ENCODE peak calls at places on chromosomes 13 and 19, in ten cellular contexts. B is HS-5; R is epithelial cell of esophagus; O is kidney tubule cell; J is HTR-8/SVneo; I is stimulated activated CD8-positive, alpha-beta memory T cell treated with anti-CD3 and anti-CD28 coated beads, Interleukin-7, amount 100 ng/mL, for 1 hour; W is mesendoderm; Q is fibroblast of pulmonary artery; H is NCI-H510A treated with DMSO at 0.1 percent for 48 hours; Z is psoas muscle. X is an unnamed sample.

GRCh38 chr13:106612688-106613087 is 44.8 kb upstream of the ARGLU1 start:
- DNase-seq in B (no peak), R (peak), O (no peak), J (no peak), I (no peak), W (no peak), Q (peak), H (no peak), Z (peak), X (peak)

GRCh38 chr13:25874907-25875306 is 176.9 kb downstream of the SHISA2 start:
- DNase-seq in B (no peak), R (no peak), O (no peak), J (no peak), I (peak), W (peak), Q (no peak), H (peak), Z (no peak), X (no peak)

GRCh38 chr13:106650690-106651205 is 82.8 kb upstream of the ARGLU1 start:
- DNase-seq in B (no peak), R (no peak), O (no peak), J (no peak), I (no peak), W (no peak), Q (no peak), H (no peak), Z (no peak), X (no peak)

GRCh38 chr19:15317392-15318011 is 14.8 kb downstream of the BRD4 start:
- DNase-seq in B (no peak), R (no peak), O (no peak), J (no peak), I (no peak), W (no peak), Q (peak), H (no peak), Z (no peak), X (no peak)

GRCh38 chr13:98892821-98893220 is 85.0 kb downstream of the DOCK9 start:
- DNase-seq in B (no peak), R (no peak), O (no peak), J (no peak), I (no peak), W (no peak), Q (no peak), H (no peak), Z (no peak), X (no peak)

GRCh38 chr13:104872153-104872552 is 1663.3 kb downstream of the EFNB2 start:
- DNase-seq in B (no peak), R (no peak), O (no peak), J (no peak), I (no peak), W (peak), Q (no peak), H (no peak), Z (no peak), X (no peak)

GRCh38 chr19:50362656-50363424 is 2.6 kb downstream of the NAPSA start:
- DNase-seq in B (no peak), R (peak), O (peak), J (no peak), I (no peak), W (no peak), Q (no peak), H (no peak), Z (no peak), X (peak)

GRCh38 chr13:78430166-78430791 is 173.1 kb downstream of the POU4F1 start:
- DNase-seq in B (no peak), R (no peak), O (no peak), J (no peak), I (no peak), W (peak), Q (no peak), H (no peak), Z (no peak), X (no peak)

GRCh38 chr13:75357576-75358295 is 124.2 kb downstream of the TBC1D4 start:
- DNase-seq in B (no peak), R (peak), O (peak), J (peak), I (peak), W (peak), Q (peak), H (no peak), Z (no peak), X (peak)

GRCh38 chr13:62846302-62846701 is 1430.7 kb upstream of the PCDH20 start:
- DNase-seq in B (no peak), R (peak), O (no peak), J (no peak), I (no peak), W (no peak), Q (peak), H (no peak), Z (no peak), X (no peak)

GRCh38 chr19:29422047-29422446 is 103.7 kb upstream of the VSTM2B start:
- DNase-seq in B (no peak), R (no peak), O (no peak), J (no peak), I (no peak), W (no peak), Q (no peak), H (no peak), Z (no peak), X (no peak)

GRCh38 chr13:102799544-102800144 is 725 bp downstream of the BIVM start:
- DNase-seq in B (no peak), R (no peak), O (peak), J (no peak), I (no peak), W (peak), Q (peak), H (no peak), Z (no peak), X (no peak)

GRCh38 chr13:91845612-91846011 is 447.2 kb downstream of the GPC5 start:
- DNase-seq in B (no peak), R (no peak), O (no peak), J (no peak), I (no peak), W (no peak), Q (no peak), H (no peak), Z (no peak), X (no peak)

GRCh38 chr13:40316301-40316700 is 350.1 kb downstream of the FOXO1 start:
- DNase-seq in B (no peak), R (no peak), O (no peak), J (no peak), I (no peak), W (no peak), Q (no peak), H (no peak), Z (no peak), X (no peak)

GRCh38 chr13:41649659-41650058 is 192.3 kb downstream of the RGCC start:
- DNase-seq in B (no peak), R (peak), O (no peak), J (no peak), I (no peak), W (peak), Q (peak), H (no peak), Z (no peak), X (peak)

GRCh38 chr19:12939292-12939606 is 840 bp downstream of the CALR start:
- DNase-seq in B (no peak), R (peak), O (peak), J (no peak), I (no peak), W (peak), Q (peak), H (no peak), Z (peak), X (peak)

GRCh38 chr19:55535579-55536350 is 1.2 kb downstream of the SBK2 start:
- DNase-seq in B (no peak), R (no peak), O (no peak), J (no peak), I (no peak), W (no peak), Q (no peak), H (no peak), Z (no peak), X (no peak)

GRCh38 chr13:27607125-27607524 is 13.2 kb downstream of the LNX2 start:
- DNase-seq in B (no peak), R (peak), O (peak), J (peak), I (no peak), W (peak), Q (peak), H (no peak), Z (no peak), X (peak)

GRCh38 chr19:14048439-14049153 is 13.3 kb downstream of the PALM3 start:
- DNase-seq in B (no peak), R (peak), O (peak), J (peak), I (peak), W (peak), Q (peak), H (peak), Z (peak), X (peak)

GRCh38 chr19:2648528-2648937 is 54.0 kb downstream of the GNG7 start:
- DNase-seq in B (no peak), R (peak), O (peak), J (peak), I (peak), W (peak), Q (peak), H (peak), Z (peak), X (peak)

GRCh38 chr19:49553451-49554271 is 25.9 kb downstream of the RCN3 start:
- DNase-seq in B (peak), R (peak), O (peak), J (no peak), I (no peak), W (no peak), Q (peak), H (no peak), Z (no peak), X (no peak)

GRCh38 chr19:16593181-16593580 is 21.0 kb upstream of the SLC35E1 start:
- DNase-seq in B (no peak), R (no peak), O (no peak), J (no peak), I (no peak), W (no peak), Q (no peak), H (no peak), Z (no peak), X (no peak)

GRCh38 chr13:47893527-47893926 is 107.5 kb downstream of the SUCLA2 start:
- DNase-seq in B (no peak), R (no peak), O (no peak), J (no peak), I (no peak), W (no peak), Q (no peak), H (no peak), Z (no peak), X (no peak)

GRCh38 chr19:48171584-48172170 is 1.2 kb downstream of the ZSWIM9 start:
- DNase-seq in B (no peak), R (no peak), O (no peak), J (no peak), I (no peak), W (no peak), Q (no peak), H (no peak), Z (peak), X (no peak)

GRCh38 chr13:108322206-108322824 is 52.8 kb downstream of the TNFSF13B start:
- DNase-seq in B (no peak), R (peak), O (peak), J (peak), I (no peak), W (peak), Q (peak), H (peak), Z (no peak), X (peak)

X was measured in cardiac muscle cell.